ENCODE peak calls at places on chromosome 19, in ten cellular contexts. I, Z, K, H, O, T, P, Q, F and L are unnamed samples.

GRCh38 chr19:46428278-46429141 is at the start of gene PNMA8C:
- DNase-seq in I (peak), Z (no peak), K (peak), H (peak), O (peak), T (no peak), P (peak), Q (peak), F (peak), L (peak)

GRCh38 chr19:334296-335071 is 10.1 kb downstream of the MIER2 start:
- DNase-seq in I (no peak), Z (no peak), K (no peak), H (no peak), O (no peak), T (no peak), P (no peak), Q (no peak), F (no peak), L (no peak)

GRCh38 chr19:51246153-51246552 is 4.7 kb upstream of the SIGLECL1 start:
- DNase-seq in I (no peak), Z (no peak), K (no peak), H (no peak), O (peak), T (no peak), P (peak), Q (no peak), F (no peak), L (no peak)

GRCh38 chr19:8702350-8702749 is 3.8 kb upstream of the ACTL9 start:
- DNase-seq in I (no peak), Z (no peak), K (no peak), H (no peak), O (no peak), T (no peak), P (no peak), Q (no peak), F (peak), L (no peak)

GRCh38 chr19:42528354-42529247 is at the start of gene CEACAM1:
- DNase-seq in I (peak), Z (no peak), K (no peak), H (peak), O (no peak), T (no peak), P (peak), Q (no peak), F (peak), L (no peak)

GRCh38 chr19:19260842-19261241 is 12.3 kb downstream of the TM6SF2 start:
- DNase-seq in I (no peak), Z (no peak), K (no peak), H (no peak), O (no peak), T (no peak), P (no peak), Q (no peak), F (no peak), L (no peak)

GRCh38 chr19:45442927-45443461 is 19.3 kb upstream of the ERCC1 start:
- DNase-seq in I (peak), Z (no peak), K (peak), H (no peak), O (peak), T (no peak), P (peak), Q (peak), F (peak), L (peak)

GRCh38 chr19:29259153-29259552 is 46.2 kb upstream of the UQCRFS1 start:
- DNase-seq in I (peak), Z (no peak), K (no peak), H (no peak), O (no peak), T (no peak), P (no peak), Q (no peak), F (no peak), L (no peak)

GRCh38 chr19:16095071-16095571 is 16.6 kb upstream of the RAB8A start:
- DNase-seq in I (no peak), Z (no peak), K (no peak), H (no peak), O (no peak), T (no peak), P (no peak), Q (no peak), F (no peak), L (no peak)

GRCh38 chr19:57241181-57241580 is 749 bp downstream of the ZNF805 start:
- DNase-seq in I (peak), Z (no peak), K (no peak), H (no peak), O (peak), T (no peak), P (no peak), Q (no peak), F (no peak), L (peak)

GRCh38 chr19:43444531-43445340 is 20.7 kb downstream of the LYPD3 start:
- DNase-seq in I (no peak), Z (no peak), K (no peak), H (no peak), O (no peak), T (no peak), P (no peak), Q (no peak), F (no peak), L (no peak)

GRCh38 chr19:34788074-34788473 is 15.1 kb upstream of the ZNF599 start:
- DNase-seq in I (no peak), Z (no peak), K (no peak), H (no peak), O (no peak), T (no peak), P (no peak), Q (no peak), F (no peak), L (no peak)

GRCh38 chr19:48970139-48970766 is 5.1 kb downstream of the FTL start:
- DNase-seq in I (no peak), Z (no peak), K (no peak), H (no peak), O (no peak), T (no peak), P (no peak), Q (no peak), F (no peak), L (no peak)

GRCh38 chr19:35341565-35342225 is 6.0 kb upstream of the FFAR1 start:
- DNase-seq in I (no peak), Z (no peak), K (no peak), H (no peak), O (no peak), T (no peak), P (no peak), Q (no peak), F (no peak), L (no peak)

GRCh38 chr19:30529876-30530275 is 157.7 kb downstream of the ZNF536 start:
- DNase-seq in I (no peak), Z (no peak), K (no peak), H (no peak), O (no peak), T (no peak), P (no peak), Q (no peak), F (no peak), L (no peak)

GRCh38 chr19:50046649-50047503 is 21.1 kb downstream of the ZNF473 start:
- DNase-seq in I (peak), Z (peak), K (peak), H (no peak), O (peak), T (peak), P (peak), Q (peak), F (peak), L (peak)

GRCh38 chr19:7505288-7505681 is 10.6 kb upstream of the ZNF358 start:
- DNase-seq in I (no peak), Z (no peak), K (no peak), H (no peak), O (no peak), T (no peak), P (peak), Q (no peak), F (no peak), L (no peak)

GRCh38 chr19:40217027-40217810 is 965 bp downstream of the TTC9B start:
- DNase-seq in I (no peak), Z (no peak), K (no peak), H (no peak), O (no peak), T (no peak), P (peak), Q (no peak), F (peak), L (no peak)

GRCh38 chr19:49639401-49640112 is 386 bp downstream of the RRAS start:
- DNase-seq in I (no peak), Z (no peak), K (no peak), H (no peak), O (no peak), T (no peak), P (no peak), Q (no peak), F (no peak), L (peak)

GRCh38 chr19:43774103-43774939 is 6.5 kb downstream of the KCNN4 start:
- DNase-seq in I (peak), Z (no peak), K (peak), H (no peak), O (peak), T (no peak), P (peak), Q (no peak), F (no peak), L (peak)

GRCh38 chr19:47310819-47311218 is 1.2 kb downstream of the C5AR1 start:
- DNase-seq in I (peak), Z (no peak), K (no peak), H (no peak), O (peak), T (no peak), P (no peak), Q (no peak), F (no peak), L (peak)

GRCh38 chr19:35154535-35155406 is at the start of gene FXYD5:
- DNase-seq in I (peak), Z (peak), K (no peak), H (peak), O (peak), T (peak), P (peak), Q (peak), F (peak), L (no peak)

GRCh38 chr19:56253737-56254136 is 18.8 kb upstream of the EDDM13 start:
- DNase-seq in I (peak), Z (no peak), K (no peak), H (no peak), O (peak), T (no peak), P (peak), Q (no peak), F (no peak), L (peak)

GRCh38 chr19:2982556-2982955 is 5.2 kb downstream of the TLE6 start:
- DNase-seq in I (no peak), Z (no peak), K (no peak), H (no peak), O (no peak), T (no peak), P (no peak), Q (no peak), F (no peak), L (no peak)

GRCh38 chr19:46878613-46879375 is 18.0 kb downstream of the ARHGAP35 start:
- DNase-seq in I (peak), Z (no peak), K (no peak), H (peak), O (peak), T (no peak), P (no peak), Q (no peak), F (no peak), L (no peak)

GRCh38 chr19:28169168-28169862 is 1043.6 kb downstream of the UQCRFS1 start:
- DNase-seq in I (no peak), Z (no peak), K (no peak), H (no peak), O (no peak), T (no peak), P (no peak), Q (no peak), F (no peak), L (no peak)